ENCODE peak calls at places on chromosome 10, in eight cellular contexts. F is OCI-LY7; S is PC-3; B is activated effector memory CD4-positive, alpha-beta T cell treated with Interleukin-2 at 50 U/mL for 16 hours; K is ureter; P is ELR; J is CD8-positive, alpha-beta memory T cell; C is neural progenitor cell. V is an unnamed sample.

GRCh38 chr10:70931168-70931805 is 42.9 kb upstream of the PCBD1 start:
- DNase-seq in B (no peak), S (peak), J (no peak), F (no peak), P (peak), K (no peak), C (no peak), V (no peak)

GRCh38 chr10:75246506-75246905 is 10.7 kb upstream of the COMTD1 start:
- DNase-seq in F (no peak), S (no peak), B (no peak), K (no peak), C (no peak), J (no peak), P (no peak), V (no peak)

GRCh38 chr10:48299066-48299465 is 7.4 kb upstream of the MAPK8 start:
- DNase-seq in C (no peak), B (no peak), K (no peak), J (no peak), S (no peak), P (no peak), F (no peak), V (no peak)

GRCh38 chr10:64733980-64734379 is 1212.8 kb downstream of the REEP3 start:
- DNase-seq in P (no peak), S (peak), F (peak), B (no peak), C (peak), K (no peak), J (no peak), V (peak)

GRCh38 chr10:124725171-124725631 is 19.0 kb downstream of the FAM53B start:
- DNase-seq in B (no peak), K (no peak), F (peak), P (no peak), C (no peak), J (no peak), S (no peak), V (no peak)

GRCh38 chr10:118924493-118924892 is 105.0 kb upstream of the NANOS1 start:
- DNase-seq in B (no peak), C (no peak), F (no peak), P (no peak), S (no peak), J (no peak), K (no peak), V (no peak)

GRCh38 chr10:69224862-69225657 is 4.9 kb downstream of the HKDC1 start:
- DNase-seq in J (no peak), K (no peak), B (no peak), P (peak), S (peak), C (no peak), F (peak), V (no peak)

GRCh38 chr10:74289956-74290355 is 138.9 kb downstream of the ADK start:
- DNase-seq in J (no peak), B (no peak), K (no peak), P (peak), F (no peak), C (peak), S (no peak), V (no peak)

GRCh38 chr10:104332243-104333036 is 5.8 kb downstream of the ITPRIP start:
- DNase-seq in S (no peak), B (no peak), F (no peak), J (no peak), C (no peak), K (peak), P (no peak), V (no peak)

GRCh38 chr10:71982269-71983178 is 18.3 kb downstream of the CHST3 start:
- DNase-seq in J (no peak), K (no peak), S (no peak), F (no peak), B (no peak), C (no peak), P (no peak), V (no peak)

GRCh38 chr10:124225468-124226270 is 132.3 kb upstream of the CHST15 start:
- DNase-seq in C (no peak), B (no peak), P (no peak), S (no peak), J (peak), F (peak), K (no peak), V (no peak)

GRCh38 chr10:26588611-26589010 is 108.9 kb upstream of the PDSS1 start:
- DNase-seq in P (no peak), C (no peak), B (no peak), F (no peak), J (no peak), S (no peak), K (no peak), V (no peak)

GRCh38 chr10:69348824-69349541 is 67.7 kb downstream of the TACR2 start:
- DNase-seq in P (peak), F (peak), K (no peak), C (no peak), J (no peak), B (no peak), S (peak), V (peak)

GRCh38 chr10:60352105-60352504 is 37.6 kb downstream of the ANK3 start:
- DNase-seq in J (no peak), S (no peak), K (no peak), P (no peak), B (no peak), C (no peak), F (no peak), V (no peak)

GRCh38 chr10:125409756-125410155 is 249.4 kb upstream of the CTBP2 start:
- DNase-seq in B (no peak), F (no peak), P (peak), K (no peak), J (no peak), C (no peak), S (no peak), V (no peak)

GRCh38 chr10:68327889-68328786 is 3.7 kb upstream of the HNRNPH3 start:
- DNase-seq in S (no peak), F (peak), C (peak), J (no peak), K (no peak), B (no peak), P (peak), V (peak)

GRCh38 chr10:13560597-13560996 is 26.2 kb upstream of the PRPF18 start:
- DNase-seq in F (no peak), P (peak), S (peak), K (no peak), C (no peak), J (no peak), B (no peak), V (no peak)

GRCh38 chr10:103564799-103565365 is 71.4 kb downstream of the NEURL1 start:
- DNase-seq in P (peak), C (peak), F (peak), K (no peak), B (no peak), J (no peak), S (peak), V (no peak)

GRCh38 chr10:128950159-128950956 is 516.7 kb upstream of the MGMT start:
- DNase-seq in P (no peak), K (no peak), C (no peak), J (no peak), F (no peak), B (no peak), S (no peak), V (no peak)

GRCh38 chr10:89301231-89301630 is 615 bp upstream of the IFIT2 start:
- DNase-seq in P (peak), B (no peak), K (no peak), J (peak), F (peak), C (no peak), S (peak), V (peak)

GRCh38 chr10:77045046-77045445 is 592.6 kb downstream of the KCNMA1 start:
- DNase-seq in C (no peak), K (no peak), S (no peak), J (no peak), P (no peak), F (no peak), B (no peak), V (no peak)

GRCh38 chr10:68600041-68600778 is 40.1 kb downstream of the TET1 start:
- DNase-seq in J (peak), S (peak), B (peak), F (peak), P (peak), K (peak), C (peak), V (peak)

GRCh38 chr10:24824124-24824523 is 100.4 kb upstream of the ARHGAP21 start:
- DNase-seq in K (no peak), B (no peak), P (peak), S (peak), C (no peak), J (no peak), F (no peak), V (no peak)

GRCh38 chr10:3887885-3888476 is 103.0 kb upstream of the KLF6 start:
- DNase-seq in S (peak), J (no peak), K (no peak), C (peak), P (peak), F (no peak), B (peak), V (peak)

GRCh38 chr10:69883256-69883655 is 81.5 kb downstream of the COL13A1 start:
- DNase-seq in P (no peak), B (no peak), C (no peak), J (no peak), S (peak), F (peak), K (no peak), V (no peak)

GRCh38 chr10:3811331-3811870 is 26.4 kb upstream of the KLF6 start:
- DNase-seq in F (peak), J (no peak), S (peak), P (peak), C (no peak), B (peak), K (no peak), V (peak)

GRCh38 chr10:15571570-15571969 is 148.2 kb downstream of the ITGA8 start:
- DNase-seq in S (no peak), B (no peak), K (peak), J (no peak), P (peak), C (no peak), F (no peak), V (peak)

GRCh38 chr10:65319493-65319892 is 1606.3 kb upstream of the LRRTM3 start:
- DNase-seq in S (no peak), B (no peak), F (no peak), C (no peak), J (no peak), K (no peak), P (no peak), V (no peak)

GRCh38 chr10:116620423-116621400 is at the start of gene PNLIPRP2:
- DNase-seq in C (no peak), K (peak), S (no peak), P (no peak), F (no peak), B (no peak), J (no peak), V (no peak)